ENCODE peak calls at places on chromosomes 4 and X, in nine cellular contexts. One of them, this sample, is unnamed.

GRCh38 chrX:153357877-153358276 is 23.9 kb downstream of the ZNF275 start:
- DNase-seq in stimulated activated effector memory CD8-positive, alpha-beta T cell treated with anti-CD3 and anti-CD28 coated beads, Interleukin-12 subunit alpha, Interleukin-12 subunit beta, amount 100 ng/mL, for 72 hours: no peak
- DNase-seq in stimulated activated CD4-positive, alpha-beta T cell treated with anti-CD3 and anti-CD28 coated beads, Interleukin-4, amount 100 ng/mL, for 24 hours: no peak
- DNase-seq in left colon: no peak
- DNase-seq in foreskin keratinocyte: no peak
- DNase-seq in neural crest cell: no peak
- DNase-seq in cardiac muscle cell: no peak
- DNase-seq in A673: no peak
- DNase-seq in mesenteric fat pad: no peak
- DNase-seq in this sample: no peak

GRCh38 chr4:157739237-157739636 is 433.6 kb downstream of the GASK1B start:
- DNase-seq in stimulated activated effector memory CD8-positive, alpha-beta T cell treated with anti-CD3 and anti-CD28 coated beads, Interleukin-12 subunit alpha, Interleukin-12 subunit beta, amount 100 ng/mL, for 72 hours: no peak
- DNase-seq in stimulated activated CD4-positive, alpha-beta T cell treated with anti-CD3 and anti-CD28 coated beads, Interleukin-4, amount 100 ng/mL, for 24 hours: no peak
- DNase-seq in left colon: no peak
- DNase-seq in foreskin keratinocyte: peak; percentile 50
- DNase-seq in neural crest cell: no peak
- DNase-seq in cardiac muscle cell: no peak
- DNase-seq in A673: peak; percentile 4
- DNase-seq in mesenteric fat pad: no peak
- DNase-seq in this sample: peak; percentile 17

GRCh38 chrX:2848806-2849420 is 20.2 kb downstream of the GYG2 start:
- DNase-seq in stimulated activated effector memory CD8-positive, alpha-beta T cell treated with anti-CD3 and anti-CD28 coated beads, Interleukin-12 subunit alpha, Interleukin-12 subunit beta, amount 100 ng/mL, for 72 hours: no peak
- DNase-seq in stimulated activated CD4-positive, alpha-beta T cell treated with anti-CD3 and anti-CD28 coated beads, Interleukin-4, amount 100 ng/mL, for 24 hours: no peak
- DNase-seq in left colon: no peak
- DNase-seq in foreskin keratinocyte: no peak
- DNase-seq in neural crest cell: no peak
- DNase-seq in cardiac muscle cell: peak; percentile 14
- DNase-seq in A673: peak; percentile 37
- DNase-seq in mesenteric fat pad: no peak
- DNase-seq in this sample: no peak

GRCh38 chr4:128831526-128832252 is 22.2 kb downstream of the JADE1 start:
- DNase-seq in stimulated activated effector memory CD8-positive, alpha-beta T cell treated with anti-CD3 and anti-CD28 coated beads, Interleukin-12 subunit alpha, Interleukin-12 subunit beta, amount 100 ng/mL, for 72 hours: no peak
- DNase-seq in stimulated activated CD4-positive, alpha-beta T cell treated with anti-CD3 and anti-CD28 coated beads, Interleukin-4, amount 100 ng/mL, for 24 hours: no peak
- DNase-seq in left colon: no peak
- DNase-seq in foreskin keratinocyte: no peak
- DNase-seq in neural crest cell: no peak
- DNase-seq in cardiac muscle cell: no peak
- DNase-seq in A673: peak; percentile 41
- DNase-seq in mesenteric fat pad: no peak
- DNase-seq in this sample: peak; percentile 71

GRCh38 chr4:142416121-142416520 is 430.0 kb downstream of the INPP4B start:
- DNase-seq in stimulated activated effector memory CD8-positive, alpha-beta T cell treated with anti-CD3 and anti-CD28 coated beads, Interleukin-12 subunit alpha, Interleukin-12 subunit beta, amount 100 ng/mL, for 72 hours: no peak
- DNase-seq in stimulated activated CD4-positive, alpha-beta T cell treated with anti-CD3 and anti-CD28 coated beads, Interleukin-4, amount 100 ng/mL, for 24 hours: no peak
- DNase-seq in left colon: no peak
- DNase-seq in foreskin keratinocyte: peak; percentile 84
- DNase-seq in neural crest cell: no peak
- DNase-seq in cardiac muscle cell: no peak
- DNase-seq in A673: no peak
- DNase-seq in mesenteric fat pad: no peak
- DNase-seq in this sample: no peak

GRCh38 chr4:184750926-184751584 is 17.2 kb upstream of the CENPU start:
- DNase-seq in stimulated activated effector memory CD8-positive, alpha-beta T cell treated with anti-CD3 and anti-CD28 coated beads, Interleukin-12 subunit alpha, Interleukin-12 subunit beta, amount 100 ng/mL, for 72 hours: no peak
- DNase-seq in stimulated activated CD4-positive, alpha-beta T cell treated with anti-CD3 and anti-CD28 coated beads, Interleukin-4, amount 100 ng/mL, for 24 hours: no peak
- DNase-seq in left colon: no peak
- DNase-seq in foreskin keratinocyte: no peak
- DNase-seq in neural crest cell: no peak
- DNase-seq in cardiac muscle cell: peak; percentile 75
- DNase-seq in A673: no peak
- DNase-seq in mesenteric fat pad: no peak
- DNase-seq in this sample: no peak

GRCh38 chrX:39772057-39772832 is 325.5 kb downstream of the BCOR start:
- DNase-seq in stimulated activated effector memory CD8-positive, alpha-beta T cell treated with anti-CD3 and anti-CD28 coated beads, Interleukin-12 subunit alpha, Interleukin-12 subunit beta, amount 100 ng/mL, for 72 hours: peak; percentile 56
- DNase-seq in stimulated activated CD4-positive, alpha-beta T cell treated with anti-CD3 and anti-CD28 coated beads, Interleukin-4, amount 100 ng/mL, for 24 hours: peak; percentile 73
- DNase-seq in left colon: no peak
- DNase-seq in foreskin keratinocyte: no peak
- DNase-seq in neural crest cell: peak; percentile 4
- DNase-seq in cardiac muscle cell: peak; percentile 81
- DNase-seq in A673: no peak
- DNase-seq in mesenteric fat pad: no peak
- DNase-seq in this sample: no peak

GRCh38 chrX:23811135-23811781 is 28.3 kb downstream of the SAT1 start:
- DNase-seq in stimulated activated effector memory CD8-positive, alpha-beta T cell treated with anti-CD3 and anti-CD28 coated beads, Interleukin-12 subunit alpha, Interleukin-12 subunit beta, amount 100 ng/mL, for 72 hours: no peak
- DNase-seq in stimulated activated CD4-positive, alpha-beta T cell treated with anti-CD3 and anti-CD28 coated beads, Interleukin-4, amount 100 ng/mL, for 24 hours: no peak
- DNase-seq in left colon: no peak
- DNase-seq in foreskin keratinocyte: no peak
- DNase-seq in neural crest cell: no peak
- DNase-seq in cardiac muscle cell: no peak
- DNase-seq in A673: peak; percentile 57
- DNase-seq in mesenteric fat pad: no peak
- DNase-seq in this sample: no peak

GRCh38 chr4:37584087-37584486 is 102.1 kb downstream of the RELL1 start:
- DNase-seq in stimulated activated effector memory CD8-positive, alpha-beta T cell treated with anti-CD3 and anti-CD28 coated beads, Interleukin-12 subunit alpha, Interleukin-12 subunit beta, amount 100 ng/mL, for 72 hours: no peak
- DNase-seq in stimulated activated CD4-positive, alpha-beta T cell treated with anti-CD3 and anti-CD28 coated beads, Interleukin-4, amount 100 ng/mL, for 24 hours: no peak
- DNase-seq in left colon: peak; percentile 88
- DNase-seq in foreskin keratinocyte: no peak
- DNase-seq in neural crest cell: no peak
- DNase-seq in cardiac muscle cell: no peak
- DNase-seq in A673: no peak
- DNase-seq in mesenteric fat pad: no peak
- DNase-seq in this sample: no peak

GRCh38 chrX:153448556-153449280 is 2.9 kb upstream of the TREX2 start:
- DNase-seq in stimulated activated effector memory CD8-positive, alpha-beta T cell treated with anti-CD3 and anti-CD28 coated beads, Interleukin-12 subunit alpha, Interleukin-12 subunit beta, amount 100 ng/mL, for 72 hours: no peak
- DNase-seq in stimulated activated CD4-positive, alpha-beta T cell treated with anti-CD3 and anti-CD28 coated beads, Interleukin-4, amount 100 ng/mL, for 24 hours: no peak
- DNase-seq in left colon: no peak
- DNase-seq in foreskin keratinocyte: no peak
- DNase-seq in neural crest cell: no peak
- DNase-seq in cardiac muscle cell: no peak
- DNase-seq in A673: no peak
- DNase-seq in mesenteric fat pad: no peak
- DNase-seq in this sample: no peak

GRCh38 chr4:101264993-101265815 is 82.1 kb downstream of the PPP3CA start:
- DNase-seq in stimulated activated effector memory CD8-positive, alpha-beta T cell treated with anti-CD3 and anti-CD28 coated beads, Interleukin-12 subunit alpha, Interleukin-12 subunit beta, amount 100 ng/mL, for 72 hours: no peak
- DNase-seq in stimulated activated CD4-positive, alpha-beta T cell treated with anti-CD3 and anti-CD28 coated beads, Interleukin-4, amount 100 ng/mL, for 24 hours: no peak
- DNase-seq in left colon: no peak
- DNase-seq in foreskin keratinocyte: peak; percentile 73
- DNase-seq in neural crest cell: no peak
- DNase-seq in cardiac muscle cell: no peak
- DNase-seq in A673: no peak
- DNase-seq in mesenteric fat pad: no peak
- DNase-seq in this sample: peak; percentile 30

GRCh38 chrX:41688835-41689234 is at the start of gene GPR34:
- DNase-seq in stimulated activated effector memory CD8-positive, alpha-beta T cell treated with anti-CD3 and anti-CD28 coated beads, Interleukin-12 subunit alpha, Interleukin-12 subunit beta, amount 100 ng/mL, for 72 hours: no peak
- DNase-seq in stimulated activated CD4-positive, alpha-beta T cell treated with anti-CD3 and anti-CD28 coated beads, Interleukin-4, amount 100 ng/mL, for 24 hours: peak; percentile 12
- DNase-seq in left colon: no peak
- DNase-seq in foreskin keratinocyte: no peak
- DNase-seq in neural crest cell: no peak
- DNase-seq in cardiac muscle cell: no peak
- DNase-seq in A673: no peak
- DNase-seq in mesenteric fat pad: no peak
- DNase-seq in this sample: no peak

GRCh38 chrX:129953334-129953648 is 29.1 kb upstream of the BCORL1 start:
- DNase-seq in stimulated activated effector memory CD8-positive, alpha-beta T cell treated with anti-CD3 and anti-CD28 coated beads, Interleukin-12 subunit alpha, Interleukin-12 subunit beta, amount 100 ng/mL, for 72 hours: no peak
- DNase-seq in stimulated activated CD4-positive, alpha-beta T cell treated with anti-CD3 and anti-CD28 coated beads, Interleukin-4, amount 100 ng/mL, for 24 hours: no peak
- DNase-seq in left colon: no peak
- DNase-seq in foreskin keratinocyte: no peak
- DNase-seq in neural crest cell: no peak
- DNase-seq in cardiac muscle cell: no peak
- DNase-seq in A673: no peak
- DNase-seq in mesenteric fat pad: no peak
- DNase-seq in this sample: no peak

GRCh38 chrX:9500584-9500983 is 35.7 kb downstream of the TBL1X start:
- DNase-seq in stimulated activated effector memory CD8-positive, alpha-beta T cell treated with anti-CD3 and anti-CD28 coated beads, Interleukin-12 subunit alpha, Interleukin-12 subunit beta, amount 100 ng/mL, for 72 hours: no peak
- DNase-seq in stimulated activated CD4-positive, alpha-beta T cell treated with anti-CD3 and anti-CD28 coated beads, Interleukin-4, amount 100 ng/mL, for 24 hours: no peak
- DNase-seq in left colon: no peak
- DNase-seq in foreskin keratinocyte: no peak
- DNase-seq in neural crest cell: no peak
- DNase-seq in cardiac muscle cell: no peak
- DNase-seq in A673: no peak
- DNase-seq in mesenteric fat pad: no peak
- DNase-seq in this sample: no peak

This sample was measured in Caki2.